ENCODE peak calls at places on chromosomes 1 and 21, in eight cellular contexts. One of them, this sample, is unnamed.
A peak's percentile ranks its signal among the peaks of the same experiment; 100 is the strongest.

GRCh38 chr1:159889821-159890252 is 10.1 kb downstream of the CFAP45 start:
- DNase-seq in IMR-90: peak; percentile 96
- DNase-seq in transverse colon: no peak
- DNase-seq in K562: peak; percentile 65
- DNase-seq in uterus: peak; percentile 54
- DNase-seq in NB4: peak; percentile 91
- DNase-seq in esophagus squamous epithelium: no peak
- DNase-seq in upper lobe of left lung: peak; percentile 46
- DNase-seq in this sample: peak; percentile 89

GRCh38 chr1:59266180-59266926 is 30.5 kb upstream of the FGGY start:
- DNase-seq in K562: no peak
- DNase-seq in IMR-90: no peak
- DNase-seq in NB4: peak; percentile 91
- DNase-seq in uterus: no peak
- DNase-seq in esophagus squamous epithelium: no peak
- DNase-seq in upper lobe of left lung: no peak
- DNase-seq in transverse colon: no peak
- DNase-seq in this sample: no peak

GRCh38 chr1:61116421-61116820 is 34.1 kb downstream of the NFIA start:
- DNase-seq in NB4: no peak
- DNase-seq in IMR-90: no peak
- DNase-seq in transverse colon: no peak
- DNase-seq in uterus: no peak
- DNase-seq in K562: peak; percentile 48
- DNase-seq in upper lobe of left lung: no peak
- DNase-seq in esophagus squamous epithelium: no peak
- DNase-seq in this sample: no peak

GRCh38 chr1:248782311-248782887 is 26.8 kb upstream of the LYPD8 start:
- DNase-seq in upper lobe of left lung: no peak
- DNase-seq in IMR-90: no peak
- DNase-seq in uterus: no peak
- DNase-seq in NB4: no peak
- DNase-seq in transverse colon: no peak
- DNase-seq in esophagus squamous epithelium: no peak
- DNase-seq in K562: no peak
- DNase-seq in this sample: no peak

GRCh38 chr1:37719572-37720195 is 27.4 kb downstream of the CDCA8 start:
- DNase-seq in NB4: no peak
- DNase-seq in IMR-90: peak; percentile 10
- DNase-seq in upper lobe of left lung: no peak
- DNase-seq in uterus: no peak
- DNase-seq in transverse colon: no peak
- DNase-seq in esophagus squamous epithelium: no peak
- DNase-seq in K562: peak; percentile 30
- DNase-seq in this sample: no peak

GRCh38 chr1:49298304-49298703 is 521.6 kb upstream of the BEND5 start:
- DNase-seq in NB4: no peak
- DNase-seq in upper lobe of left lung: no peak
- DNase-seq in K562: no peak
- DNase-seq in uterus: no peak
- DNase-seq in transverse colon: no peak
- DNase-seq in IMR-90: no peak
- DNase-seq in esophagus squamous epithelium: no peak
- DNase-seq in this sample: no peak

GRCh38 chr21:44462090-44462833 is 7.0 kb downstream of the LRRC3 start:
- DNase-seq in uterus: no peak
- DNase-seq in upper lobe of left lung: no peak
- DNase-seq in esophagus squamous epithelium: no peak
- DNase-seq in K562: no peak
- DNase-seq in IMR-90: no peak
- DNase-seq in transverse colon: no peak
- DNase-seq in NB4: no peak
- DNase-seq in this sample: no peak

GRCh38 chr1:109266965-109267364 is 16.0 kb downstream of the PSRC1 start:
- DNase-seq in transverse colon: peak; percentile 3
- DNase-seq in IMR-90: peak; percentile 44
- DNase-seq in esophagus squamous epithelium: no peak
- DNase-seq in K562: no peak
- DNase-seq in uterus: no peak
- DNase-seq in upper lobe of left lung: no peak
- DNase-seq in NB4: peak; percentile 18
- DNase-seq in this sample: no peak

GRCh38 chr1:52237430-52237829 is 95.5 kb downstream of the ZFYVE9 start:
- DNase-seq in transverse colon: no peak
- DNase-seq in uterus: no peak
- DNase-seq in IMR-90: peak; percentile 86
- DNase-seq in K562: peak; percentile 23
- DNase-seq in NB4: peak; percentile 82
- DNase-seq in esophagus squamous epithelium: no peak
- DNase-seq in upper lobe of left lung: no peak
- DNase-seq in this sample: peak; percentile 20

GRCh38 chr1:188127507-188127906 is 1298.8 kb downstream of the PLA2G4A start:
- DNase-seq in esophagus squamous epithelium: no peak
- DNase-seq in transverse colon: no peak
- DNase-seq in upper lobe of left lung: no peak
- DNase-seq in uterus: no peak
- DNase-seq in NB4: no peak
- DNase-seq in IMR-90: no peak
- DNase-seq in K562: no peak
- DNase-seq in this sample: no peak

GRCh38 chr1:29786791-29787732 is 550.7 kb downstream of the PTPRU start:
- DNase-seq in IMR-90: no peak
- DNase-seq in esophagus squamous epithelium: no peak
- DNase-seq in transverse colon: no peak
- DNase-seq in K562: no peak
- DNase-seq in uterus: no peak
- DNase-seq in NB4: no peak
- DNase-seq in upper lobe of left lung: no peak
- DNase-seq in this sample: no peak

GRCh38 chr1:110617589-110617988 is 11.4 kb upstream of the KCNA2 start:
- DNase-seq in transverse colon: no peak
- DNase-seq in IMR-90: no peak
- DNase-seq in uterus: no peak
- DNase-seq in upper lobe of left lung: no peak
- DNase-seq in K562: no peak
- DNase-seq in NB4: no peak
- DNase-seq in esophagus squamous epithelium: no peak
- DNase-seq in this sample: no peak

GRCh38 chr1:234611153-234611798 is 1.3 kb upstream of the IRF2BP2 start:
- DNase-seq in K562: peak; percentile 57
- DNase-seq in upper lobe of left lung: peak; percentile 69
- DNase-seq in NB4: peak; percentile 94
- DNase-seq in esophagus squamous epithelium: no peak
- DNase-seq in IMR-90: peak; percentile 83
- DNase-seq in uterus: peak; percentile 63
- DNase-seq in transverse colon: no peak
- DNase-seq in this sample: no peak

GRCh38 chr21:15063081-15063820 is 1.5 kb downstream of the NRIP1 start:
- DNase-seq in K562: peak; percentile 46
- DNase-seq in NB4: no peak
- DNase-seq in transverse colon: no peak
- DNase-seq in IMR-90: peak; percentile 18
- DNase-seq in upper lobe of left lung: peak; percentile 29
- DNase-seq in uterus: no peak
- DNase-seq in esophagus squamous epithelium: no peak
- DNase-seq in this sample: no peak

GRCh38 chr1:27306892-27307850 is 14.8 kb upstream of the TMEM222 start:
- DNase-seq in IMR-90: no peak
- DNase-seq in K562: peak; percentile 55
- DNase-seq in esophagus squamous epithelium: no peak
- DNase-seq in NB4: peak; percentile 39
- DNase-seq in uterus: no peak
- DNase-seq in upper lobe of left lung: no peak
- DNase-seq in transverse colon: no peak
- DNase-seq in this sample: no peak
- TF ChIP-seq POLR2A in IMR-90: no peak
- TF ChIP-seq POLR2A in K562: no peak
- TF ChIP-seq POLR2A in esophagus squamous epithelium: no peak
- TF ChIP-seq POLR2A in NB4: no peak
- TF ChIP-seq POLR2A in uterus: no peak
- TF ChIP-seq POLR2A in upper lobe of left lung: no peak
- TF ChIP-seq POLR2A in transverse colon: no peak
- TF ChIP-seq POLR2A in this sample: no peak

DNA sequence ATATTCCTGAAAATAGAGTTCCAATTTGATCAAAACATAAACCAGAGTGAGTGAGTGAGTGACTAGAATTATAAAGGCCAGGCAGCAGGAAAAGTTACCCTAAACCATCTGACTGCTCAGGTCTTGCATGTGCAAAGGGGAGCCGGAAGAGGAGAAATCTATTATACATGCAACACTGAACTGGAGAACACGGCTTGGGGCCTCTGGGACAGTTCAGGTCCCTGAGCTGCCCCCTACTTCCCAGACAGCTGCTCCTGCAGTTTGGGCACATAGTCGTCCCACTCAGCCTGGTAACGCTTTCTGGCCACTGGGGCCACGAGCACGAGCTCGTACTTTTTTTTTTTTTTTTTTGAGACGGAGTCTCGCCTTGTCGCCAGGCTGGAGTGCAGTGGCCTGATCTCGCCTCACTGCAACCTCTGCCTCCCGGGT is 40.1 kb downstream of the PTPRC start:
- DNase-seq in transverse colon: peak; percentile 14
- DNase-seq in IMR-90: no peak
- DNase-seq in K562: no peak
- DNase-seq in esophagus squamous epithelium: no peak
- DNase-seq in upper lobe of left lung: no peak
- DNase-seq in uterus: no peak
- DNase-seq in NB4: no peak
- DNase-seq in this sample: no peak
- TF ChIP-seq POLR2A in transverse colon: no peak
- TF ChIP-seq POLR2A in IMR-90: no peak
- TF ChIP-seq POLR2A in K562: no peak
- TF ChIP-seq POLR2A in esophagus squamous epithelium: no peak
- TF ChIP-seq POLR2A in upper lobe of left lung: no peak
- TF ChIP-seq POLR2A in uterus: no peak
- TF ChIP-seq POLR2A in NB4: no peak
- TF ChIP-seq POLR2A in this sample: no peak

DNA sequence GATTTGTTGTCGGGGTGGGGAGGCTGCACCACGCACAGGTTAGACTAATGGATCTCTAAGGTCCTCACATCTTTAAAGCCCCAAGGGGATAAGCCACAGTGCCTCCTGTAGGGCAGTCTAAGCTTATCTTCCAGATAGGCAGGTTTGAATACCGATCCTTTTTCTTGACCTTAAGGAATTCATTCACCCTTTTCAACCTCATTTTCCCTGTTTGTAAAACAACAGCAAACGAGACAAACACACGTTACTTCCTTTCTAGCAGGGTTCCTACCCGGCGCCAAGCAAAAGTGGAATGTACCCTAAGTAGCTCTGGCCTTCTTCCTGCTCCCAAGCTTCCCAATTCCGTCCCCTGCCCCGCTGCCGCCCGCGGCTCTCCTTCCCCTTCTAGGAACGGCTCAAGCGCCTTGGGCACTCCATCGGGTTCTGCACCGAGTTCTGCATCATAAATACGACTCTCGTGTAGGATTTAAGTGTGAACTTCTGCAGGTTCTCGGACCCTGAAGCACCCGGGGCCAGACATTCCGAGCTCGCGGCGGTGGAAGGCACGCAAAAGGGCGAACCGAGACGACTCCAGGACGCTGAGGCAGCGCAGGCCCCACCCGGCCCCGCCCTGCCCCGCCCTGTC is 548 bp upstream of the CDC20 start:
- DNase-seq in NB4: peak; percentile 83
- DNase-seq in uterus: no peak
- DNase-seq in IMR-90: peak; percentile 37
- DNase-seq in upper lobe of left lung: peak; percentile 50
- DNase-seq in K562: peak; percentile 80
- DNase-seq in esophagus squamous epithelium: no peak
- DNase-seq in transverse colon: peak; percentile 64
- DNase-seq in this sample: peak; percentile 35
- TF ChIP-seq POLR2A in NB4: peak; percentile 61
- TF ChIP-seq POLR2A in uterus: no peak
- TF ChIP-seq POLR2A in IMR-90: no peak
- TF ChIP-seq POLR2A in upper lobe of left lung: peak; percentile 56
- TF ChIP-seq POLR2A in K562: peak; percentile 82
- TF ChIP-seq POLR2A in esophagus squamous epithelium: no peak
- TF ChIP-seq POLR2A in transverse colon: peak; percentile 64
- TF ChIP-seq POLR2A in this sample: peak; percentile 56

DNA sequence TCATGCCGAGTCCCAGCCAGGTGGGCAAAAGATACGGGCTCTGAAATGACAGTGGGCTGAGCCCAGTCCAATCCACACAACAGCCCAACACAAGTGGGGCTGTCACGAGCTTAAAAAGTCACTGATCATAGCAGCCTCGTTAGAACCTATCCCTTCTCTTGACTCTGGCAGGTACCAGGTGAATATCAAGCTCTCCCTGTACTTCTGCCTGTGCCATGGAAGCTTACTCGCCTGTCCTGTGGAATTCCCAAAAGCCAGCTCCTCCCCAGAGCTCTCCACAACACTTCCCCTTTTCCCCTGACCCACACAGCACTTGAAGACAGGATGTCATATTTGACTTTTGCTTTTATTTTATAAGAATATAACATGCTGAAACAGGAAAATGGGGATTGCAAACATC is 5.9 kb downstream of the RGS16 start:
- DNase-seq in K562: no peak
- DNase-seq in IMR-90: no peak
- DNase-seq in NB4: no peak
- DNase-seq in esophagus squamous epithelium: no peak
- DNase-seq in transverse colon: no peak
- DNase-seq in upper lobe of left lung: no peak
- DNase-seq in uterus: no peak
- DNase-seq in this sample: no peak
- TF ChIP-seq POLR2A in K562: no peak
- TF ChIP-seq POLR2A in IMR-90: no peak
- TF ChIP-seq POLR2A in NB4: no peak
- TF ChIP-seq POLR2A in esophagus squamous epithelium: no peak
- TF ChIP-seq POLR2A in transverse colon: no peak
- TF ChIP-seq POLR2A in upper lobe of left lung: no peak
- TF ChIP-seq POLR2A in uterus: no peak
- TF ChIP-seq POLR2A in this sample: no peak

DNA sequence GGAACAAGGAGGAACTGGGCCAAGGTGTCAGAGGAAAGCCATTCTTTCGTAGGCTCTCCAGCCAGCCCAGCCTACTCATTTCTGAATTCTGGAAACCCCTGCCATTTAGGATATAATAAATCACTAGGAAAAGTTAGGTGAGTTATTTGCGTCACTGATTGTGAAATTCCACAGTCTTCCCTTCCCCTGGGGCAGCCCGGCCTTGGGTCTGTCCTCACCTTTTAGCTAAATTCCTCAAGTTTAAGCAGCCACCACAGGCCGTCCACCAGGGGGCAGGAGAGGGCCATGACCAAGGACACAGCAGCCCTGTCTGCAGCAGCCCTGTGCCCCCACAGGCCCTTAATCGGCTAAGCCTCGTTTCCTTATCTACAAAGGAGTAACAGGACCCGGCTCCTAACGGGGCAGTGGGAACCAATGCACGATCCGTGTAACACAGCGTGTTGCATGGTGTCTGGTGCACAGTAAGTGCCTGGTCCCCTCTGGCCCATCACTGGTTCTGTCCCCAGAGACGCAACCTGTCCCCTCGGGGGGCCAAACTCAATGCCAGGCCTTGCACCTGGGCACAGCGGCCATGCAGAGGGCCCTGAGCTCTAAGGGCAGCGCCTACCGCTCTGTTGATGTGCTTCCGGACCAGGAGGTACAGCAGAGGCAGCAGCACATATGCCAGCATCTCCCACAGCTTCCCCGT is 18.1 kb downstream of the GPR157 start:
- DNase-seq in NB4: peak; percentile 91
- DNase-seq in uterus: peak; percentile 92
- DNase-seq in transverse colon: peak; percentile 88
- DNase-seq in K562: peak; percentile 90
- DNase-seq in upper lobe of left lung: peak; percentile 94
- DNase-seq in esophagus squamous epithelium: peak; percentile 26
- DNase-seq in IMR-90: peak; percentile 87
- DNase-seq in this sample: peak; percentile 52
- TF ChIP-seq POLR2A in NB4: no peak
- TF ChIP-seq POLR2A in uterus: no peak
- TF ChIP-seq POLR2A in transverse colon: no peak
- TF ChIP-seq POLR2A in K562: no peak
- TF ChIP-seq POLR2A in upper lobe of left lung: no peak
- TF ChIP-seq POLR2A in esophagus squamous epithelium: no peak
- TF ChIP-seq POLR2A in IMR-90: no peak
- TF ChIP-seq POLR2A in this sample: no peak